ENCODE peak calls at places on chromosomes 16 and 17, in nine cellular contexts. T is ascending aorta, N is SK-N-SH, Q is cardiac muscle cell, D is left ventricle myocardium inferior, Y is aorta, H is right atrium auricular region, W is kidney, U is Peyer's patch. G is an unnamed sample.

GRCh38 chr17:8753976-8754440 is 4.3 kb downstream of the SPDYE4 start:
- DNase-seq in H (no peak), W (no peak), U (no peak), T (no peak), Y (no peak), D (no peak), N (no peak), Q (no peak), G (no peak)

GRCh38 chr17:75505640-75506039 is 9.7 kb downstream of the CASKIN2 start:
- DNase-seq in U (no peak), W (no peak), Q (no peak), T (no peak), H (no peak), Y (no peak), N (no peak), D (no peak), G (no peak)

GRCh38 chr17:31327534-31328526 is 6.4 kb upstream of the EVI2A start:
- DNase-seq in N (no peak), D (no peak), Y (no peak), Q (no peak), U (no peak), W (no peak), H (no peak), T (no peak), G (no peak)

GRCh38 chr17:8192070-8192815 is 2.3 kb upstream of the BORCS6 start:
- DNase-seq in W (peak; percentile 73), Y (peak; percentile 90), H (peak; percentile 96), U (peak; percentile 74), Q (peak; percentile 93), N (peak; percentile 82), T (peak; percentile 65), D (peak; percentile 80), G (peak; percentile 92)

GRCh38 chr17:63573634-63574033 is 23.4 kb downstream of the DCAF7 start:
- DNase-seq in T (no peak), N (peak; percentile 54), D (no peak), U (no peak), H (no peak), Q (no peak), W (no peak), Y (no peak), G (no peak)

GRCh38 chr17:74325376-74325742 is 667 bp upstream of the KIF19 start:
- DNase-seq in H (no peak), U (no peak), N (no peak), Q (no peak), T (no peak), Y (no peak), D (no peak), W (no peak), G (no peak)

GRCh38 chr17:81396722-81397313 is 1.6 kb downstream of the BAHCC1 start:
- DNase-seq in Q (no peak), D (peak; percentile 61), H (no peak), W (no peak), U (peak; percentile 76), N (peak; percentile 67), T (no peak), Y (no peak), G (no peak)

GRCh38 chr16:2740476-2740875 is 12.0 kb upstream of the SRRM2 start:
- DNase-seq in Q (no peak), Y (no peak), T (no peak), D (no peak), N (no peak), U (no peak), W (peak; percentile 35), H (no peak), G (no peak)

GRCh38 chr17:38418693-38419507 is 9.4 kb upstream of the ARHGAP23 start:
- DNase-seq in Y (no peak), T (no peak), D (no peak), U (no peak), Q (peak; percentile 45), W (no peak), N (peak; percentile 88), H (no peak), G (no peak)

GRCh38 chr17:42097691-42098661 is at the start of gene ZNF385C:
- DNase-seq in Q (peak; percentile 18), U (no peak), N (peak; percentile 78), W (no peak), D (no peak), H (no peak), Y (no peak), T (no peak), G (no peak)

GRCh38 chr16:81940781-81941560 is 70.3 kb downstream of the SDR42E1 start:
- DNase-seq in W (no peak), Y (no peak), T (no peak), Q (peak; percentile 23), D (no peak), N (peak; percentile 15), H (no peak), U (no peak), G (peak; percentile 13)

GRCh38 chr16:21281698-21282389 is 3.8 kb upstream of the CRYM start:
- DNase-seq in N (no peak), T (no peak), H (no peak), U (no peak), Q (no peak), Y (no peak), D (no peak), W (no peak), G (no peak)

GRCh38 chr16:85729452-85729851 is 21.4 kb downstream of the C16orf74 start:
- DNase-seq in Q (no peak), W (no peak), D (no peak), U (no peak), T (no peak), H (no peak), N (no peak), Y (no peak), G (no peak)

GRCh38 chr16:5075637-5076036 is 4.0 kb downstream of the ALG1 start:
- DNase-seq in D (no peak), U (no peak), H (no peak), T (no peak), N (peak; percentile 3), Y (no peak), W (no peak), Q (no peak), G (no peak)

GRCh38 chr17:31251075-31251474 is 46.0 kb downstream of the OMG start:
- DNase-seq in Y (no peak), N (no peak), H (no peak), D (no peak), Q (no peak), U (no peak), T (no peak), W (no peak), G (no peak)

GRCh38 chr16:24957887-24958286 is 57.3 kb downstream of the ARHGAP17 start:
- DNase-seq in H (no peak), Q (no peak), U (no peak), W (no peak), D (no peak), T (no peak), Y (no peak), N (no peak), G (no peak)

GRCh38 chr16:83895243-83895642 is 3.7 kb upstream of the MLYCD start:
- DNase-seq in H (no peak), T (no peak), W (no peak), Q (no peak), D (no peak), Y (no peak), N (no peak), U (no peak), G (no peak)

GRCh38 chr17:888998-889401 is 90.6 kb downstream of the NXN start:
- DNase-seq in H (no peak), D (no peak), W (no peak), Q (no peak), U (no peak), N (no peak), T (no peak), Y (no peak), G (no peak)

GRCh38 chr16:82882249-82882648 is 255.5 kb downstream of the CDH13 start:
- DNase-seq in H (no peak), D (no peak), T (no peak), W (no peak), Y (peak; percentile 70), U (no peak), Q (no peak), N (no peak), G (no peak)

DNA sequence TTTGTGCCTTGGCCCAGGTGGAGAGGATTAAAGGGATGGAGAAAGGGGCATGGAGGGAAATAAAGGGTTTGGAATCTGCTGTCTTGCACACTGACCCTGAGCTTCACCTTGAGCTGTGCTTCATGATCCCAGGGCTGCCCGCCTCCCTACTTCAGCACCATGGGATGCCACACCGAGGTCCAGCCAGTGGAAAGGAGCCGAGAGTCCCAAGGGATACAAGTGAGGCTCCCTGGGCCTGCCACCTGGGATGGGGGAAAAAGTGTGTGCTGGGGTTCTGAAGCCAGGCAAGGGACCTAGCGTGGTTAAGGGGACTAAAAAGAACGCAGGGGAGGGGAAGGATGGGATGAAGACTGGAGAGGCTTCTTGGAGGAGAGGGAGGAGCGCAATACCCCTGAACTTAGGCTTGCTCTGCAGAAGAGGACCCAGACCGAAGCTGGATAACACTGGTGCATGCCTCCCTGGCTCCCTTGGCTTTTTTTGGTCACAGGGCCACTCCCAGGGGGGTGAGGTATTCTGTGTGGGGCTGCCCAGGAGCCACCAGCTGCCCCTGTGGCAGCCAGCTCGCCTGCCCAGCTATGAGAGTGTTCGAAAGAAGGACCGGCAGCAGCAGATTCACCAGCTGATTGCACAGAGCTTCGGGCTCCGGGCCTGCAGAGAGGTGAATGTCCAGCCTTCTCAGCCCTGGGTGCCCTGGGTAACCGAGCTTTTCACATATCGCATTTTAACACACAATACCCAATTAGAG is 7.2 kb downstream of the MRPL27 start:
- DNase-seq in T (no peak), Q (no peak), D (no peak), U (no peak), H (no peak), N (no peak), Y (no peak), W (no peak), G (no peak)
- H3K36me3 ChIP-seq in T (peaks cover 44% of the 10 kb centered on the region), Q (peaks cover 21% of the 10 kb centered on the region), D (peaks cover 57% of the 10 kb centered on the region), U (peaks cover 56% of the 10 kb centered on the region), H (peaks cover 45% of the 10 kb centered on the region), N (peaks cover 36% of the 10 kb centered on the region), Y (peaks cover 11% of the 10 kb centered on the region), W (peaks cover 33% of the 10 kb centered on the region), G (peaks cover 74% of the 10 kb centered on the region)

DNA sequence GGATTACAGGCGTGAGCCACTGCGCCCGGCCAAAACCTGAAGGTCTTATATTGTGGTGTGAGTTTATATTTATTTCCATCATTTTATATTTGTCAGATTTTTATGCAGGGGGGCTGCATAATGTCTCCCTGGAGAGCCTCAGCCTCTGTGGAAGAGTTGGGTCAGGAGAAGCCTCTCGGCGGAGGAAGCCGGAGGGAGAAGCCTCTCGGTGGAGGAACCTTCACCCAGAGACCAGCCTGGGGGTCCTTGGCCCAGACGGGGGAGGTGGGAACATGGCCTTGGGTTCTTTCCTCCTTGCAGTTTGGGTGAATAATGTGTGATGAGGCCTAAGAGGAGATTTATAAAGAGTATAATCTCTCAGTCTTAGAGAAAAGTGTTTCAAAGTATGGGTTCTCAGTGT is 22.4 kb upstream of the ZNF750 start:
- DNase-seq in W (no peak), T (no peak), H (no peak), Q (no peak), N (no peak), D (no peak), U (peak; percentile 32), Y (no peak), G (no peak)
- H3K4me1 ChIP-seq in W (peaks cover 20% of the 10 kb centered on the region), T (no peaks in the 10 kb centered on the region), H (no peaks in the 10 kb centered on the region), Q (peaks cover 67% of the 10 kb centered on the region), N (peaks cover 40% of the 10 kb centered on the region), D (peaks cover 64% of the 10 kb centered on the region), U (peaks cover 30% of the 10 kb centered on the region), Y (no peaks in the 10 kb centered on the region), G (no peaks in the 10 kb centered on the region)

GRCh38 chr16:69855587-69855986 is 93.5 kb downstream of the WWP2 start:
- DNase-seq in T (no peak), Y (no peak), W (no peak), H (no peak), N (no peak), U (no peak), Q (no peak), D (no peak), G (no peak)
- H3K36me3 ChIP-seq in T (no peaks in the 10 kb centered on the region), Y (no peaks in the 10 kb centered on the region), W (no peaks in the 10 kb centered on the region), H (no peaks in the 10 kb centered on the region), N (no peaks in the 10 kb centered on the region), U (peaks cover 17% of the 10 kb centered on the region), Q (no peaks in the 10 kb centered on the region), D (no peaks in the 10 kb centered on the region), G (no peaks in the 10 kb centered on the region)

GRCh38 chr17:77435272-77436057 is 294.7 kb downstream of the SEC14L1 start:
- DNase-seq in Q (no peak), N (no peak), U (no peak), D (no peak), H (no peak), W (no peak), Y (no peak), T (no peak), G (no peak)
- H3K4me1 ChIP-seq in Q (peaks cover 69% of the 10 kb centered on the region), N (peaks cover 70% of the 10 kb centered on the region), U (peaks cover 78% of the 10 kb centered on the region), D (peaks cover 98% of the 10 kb centered on the region), H (no peaks in the 10 kb centered on the region), W (peaks cover 16% of the 10 kb centered on the region), Y (no peaks in the 10 kb centered on the region), T (peaks cover 44% of the 10 kb centered on the region), G (peaks cover 48% of the 10 kb centered on the region)